ENCODE peak calls at places on chromosomes 11 and 22, in ten cellular contexts. G, P, L, K, X, Q, B, V, A and O are unnamed samples. For H3K4me1, the result is how much of the 10 kb centered on the place peaks cover.

GRCh38 chr22:20549232-20549841 is 41.9 kb downstream of the MED15 start:
- DNase-seq in K (no peak), V (no peak), A (peak), Q (peak), P (no peak), B (peak), L (no peak), G (no peak), X (no peak), O (peak)

GRCh38 chr11:8717876-8718753 is 35.5 kb downstream of the RPL27A start:
- DNase-seq in Q (no peak), P (no peak), B (peak), L (peak), A (peak), K (no peak), X (no peak), G (no peak), V (peak), O (no peak)

GRCh38 chr11:69122642-69123431 is 32.9 kb upstream of the SMIM38 start:
- DNase-seq in L (peak), K (no peak), A (peak), X (peak), G (peak), P (peak), B (peak), V (peak), Q (peak), O (peak)

GRCh38 chr22:30940655-30941362 is 27.8 kb downstream of the MORC2 start:
- DNase-seq in L (no peak), B (no peak), A (no peak), P (no peak), V (no peak), G (no peak), X (no peak), K (no peak), Q (peak), O (no peak)

GRCh38 chr11:78069465-78069864 is 5.8 kb downstream of the THRSP start:
- DNase-seq in A (no peak), L (no peak), G (no peak), K (no peak), V (no peak), Q (no peak), P (no peak), X (no peak), B (no peak), O (no peak)

GRCh38 chr22:49929553-49929979 is 11.1 kb downstream of the CRELD2 start:
- DNase-seq in B (no peak), A (peak), K (no peak), Q (peak), X (peak), G (no peak), P (peak), L (peak), V (peak), O (peak)

GRCh38 chr11:31974737-31975136 is 116.1 kb upstream of the RCN1 start:
- DNase-seq in G (no peak), L (no peak), K (no peak), B (no peak), Q (no peak), V (peak), P (no peak), X (no peak), A (no peak), O (no peak)

GRCh38 chr11:131955901-131956300 is 585.5 kb downstream of the NTM start:
- DNase-seq in V (no peak), Q (no peak), X (no peak), L (no peak), K (no peak), B (no peak), P (no peak), A (no peak), G (no peak), O (no peak)

GRCh38 chr11:84673753-84674152 is 953.4 kb downstream of the DLG2 start:
- DNase-seq in P (no peak), L (no peak), B (no peak), K (no peak), G (no peak), V (no peak), Q (no peak), A (peak), X (no peak), O (no peak)

GRCh38 chr11:111557425-111558111 is 17.0 kb downstream of the LAYN start:
- DNase-seq in L (no peak), P (no peak), X (no peak), A (no peak), Q (no peak), B (no peak), G (no peak), V (peak), K (no peak), O (no peak)

GRCh38 chr11:122893131-122893530 is 10.6 kb downstream of the JHY start:
- DNase-seq in B (no peak), X (no peak), A (peak), P (no peak), K (no peak), V (no peak), L (no peak), Q (no peak), G (no peak), O (no peak)

GRCh38 chr11:128890543-128891409 is at the start of gene KCNJ5:
- DNase-seq in A (peak), X (peak), B (no peak), L (no peak), V (peak), Q (no peak), K (no peak), G (peak), P (peak), O (no peak)

GRCh38 chr11:68683952-68684384 is 376 bp upstream of the GAL start:
- DNase-seq in V (no peak), L (no peak), A (no peak), G (no peak), K (no peak), X (no peak), Q (no peak), B (no peak), P (no peak), O (no peak)

GRCh38 chr22:44341431-44342346 is 28.9 kb upstream of the SHISAL1 start:
- DNase-seq in V (no peak), G (no peak), X (no peak), L (no peak), P (peak), Q (no peak), A (no peak), K (no peak), B (no peak), O (no peak)

GRCh38 chr11:19954899-19955298 is 205.4 kb downstream of the DBX1 start:
- DNase-seq in B (no peak), L (no peak), V (peak), Q (no peak), P (no peak), A (no peak), X (no peak), G (no peak), K (no peak), O (no peak)

GRCh38 chr22:50271519-50271970 is 1.4 kb upstream of the MAPK11 start:
- DNase-seq in Q (peak), L (peak), V (peak), K (no peak), G (no peak), A (peak), X (peak), P (peak), B (no peak), O (peak)

GRCh38 chr22:17777005-17777716 is 2.9 kb upstream of the BID start:
- DNase-seq in K (no peak), B (no peak), G (no peak), X (peak), L (peak), Q (peak), A (no peak), V (no peak), P (no peak), O (peak)

GRCh38 chr11:61695917-61696316 is 15.7 kb downstream of the DAGLA start:
- DNase-seq in V (peak), L (peak), A (peak), G (peak), Q (peak), P (peak), X (peak), B (peak), K (peak), O (peak)

GRCh38 chr11:94125408-94126120 is 3.1 kb upstream of the PANX1 start:
- DNase-seq in A (no peak), P (no peak), G (no peak), Q (no peak), V (no peak), L (no peak), X (no peak), K (no peak), B (no peak), O (no peak)

GRCh38 chr11:116384876-116385275 is 387.9 kb downstream of the BUD13 start:
- DNase-seq in L (no peak), K (no peak), G (no peak), V (no peak), X (no peak), A (no peak), P (no peak), B (no peak), Q (no peak), O (no peak)

DNA sequence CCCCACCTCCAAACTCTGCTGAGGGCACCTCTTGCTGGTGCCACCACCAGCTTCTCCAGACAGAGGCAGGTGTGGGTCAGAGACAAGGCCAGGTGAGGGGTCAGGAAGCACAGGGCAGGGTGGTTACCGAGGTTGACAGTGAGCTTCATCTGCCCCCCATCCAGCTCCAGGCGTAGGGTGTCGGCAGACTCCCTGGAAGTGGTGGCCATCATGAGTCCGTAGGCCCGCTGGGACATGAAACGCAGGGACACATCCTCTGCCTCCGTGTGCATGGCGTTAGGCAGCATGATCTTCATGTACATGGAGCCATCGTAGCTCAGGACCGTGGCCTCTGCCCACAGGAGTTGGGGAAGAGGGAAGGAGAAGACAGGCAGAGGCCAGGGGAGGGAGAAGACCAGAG is 62.8 kb downstream of the NRXN2 start:
- DNase-seq in L (no peak), K (no peak), Q (no peak), G (no peak), P (no peak), X (peak), A (no peak), V (no peak), B (no peak), O (no peak)
- H3K4me1 ChIP-seq in L (under half), K (under half), Q (under half), G (under half), P (under half), X (under half), A (under half), V (under half), B (under half), O (under half)

GRCh38 chr11:30583505-30584280 is 2.5 kb downstream of the MPPED2 start:
- DNase-seq in L (no peak), P (peak), V (no peak), Q (no peak), K (no peak), X (peak), A (no peak), G (no peak), B (peak), O (no peak)

GRCh38 chr11:30585892-30586250 is 282 bp downstream of the MPPED2 start:
- DNase-seq in P (peak), K (no peak), Q (no peak), L (no peak), G (no peak), V (no peak), A (peak), B (peak), X (peak), O (no peak)

GRCh38 chr11:30585067-30585891 is 874 bp downstream of the MPPED2 start:
- DNase-seq in P (peak), Q (no peak), X (peak), A (peak), V (no peak), K (no peak), L (no peak), G (peak), B (peak), O (peak)

GRCh38 chr11:30581646-30582045 is 4.5 kb downstream of the MPPED2 start:
- DNase-seq in B (no peak), V (no peak), K (no peak), A (no peak), Q (no peak), G (no peak), P (no peak), L (no peak), X (no peak), O (no peak)

DNA sequence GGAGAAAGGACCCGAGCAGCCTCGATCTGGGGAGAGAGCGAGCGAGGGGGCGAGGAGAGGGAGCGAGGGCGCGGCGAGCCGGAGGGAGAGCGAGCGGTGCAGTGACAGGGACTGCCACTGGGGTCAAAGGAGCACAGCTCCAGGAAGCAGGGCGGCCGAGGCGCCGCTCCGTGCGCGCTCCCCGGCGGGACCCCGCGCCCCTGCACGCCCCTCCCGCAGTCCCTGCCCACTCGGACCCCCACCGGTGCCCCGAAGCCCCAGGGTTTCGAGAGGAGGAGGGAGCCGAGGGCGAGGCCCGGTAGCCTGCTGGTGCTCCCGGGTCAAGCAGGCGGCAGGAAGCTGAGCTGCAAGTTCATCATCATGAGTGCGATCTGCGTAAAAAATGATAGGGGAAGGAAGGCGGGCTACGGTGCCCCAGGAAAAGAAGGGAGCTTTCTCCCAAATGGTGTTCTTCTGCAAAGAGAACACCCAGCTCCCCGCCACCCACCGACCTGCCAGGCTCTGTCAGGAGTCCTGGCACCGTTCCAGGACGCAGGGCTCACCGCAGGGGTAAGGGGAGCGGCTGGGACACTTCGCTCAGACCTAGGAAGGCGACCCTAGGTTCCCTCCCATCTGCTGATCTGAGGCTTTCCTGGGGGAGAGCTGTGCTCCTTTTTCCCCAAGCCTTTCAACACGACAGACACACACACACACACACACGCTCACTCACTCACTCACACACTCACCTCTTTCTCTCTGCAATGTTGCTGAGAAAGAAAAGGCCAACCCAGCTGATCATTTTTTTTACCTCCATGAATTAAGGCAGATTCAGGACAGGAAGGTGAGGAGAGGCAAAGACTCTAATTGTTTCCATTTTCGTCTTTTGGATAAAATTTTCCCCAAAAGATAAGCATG is at the start of gene MPPED2:
- DNase-seq in L (no peak), Q (no peak), X (no peak), A (peak), B (peak), V (no peak), K (no peak), G (peak), P (peak), O (peak)
- H3K4me3 ChIP-seq in L (peak), Q (peak), X (peak), A (peak), B (peak), V (no peak), K (peak), G (peak), P (peak), O (peak)

DNA sequence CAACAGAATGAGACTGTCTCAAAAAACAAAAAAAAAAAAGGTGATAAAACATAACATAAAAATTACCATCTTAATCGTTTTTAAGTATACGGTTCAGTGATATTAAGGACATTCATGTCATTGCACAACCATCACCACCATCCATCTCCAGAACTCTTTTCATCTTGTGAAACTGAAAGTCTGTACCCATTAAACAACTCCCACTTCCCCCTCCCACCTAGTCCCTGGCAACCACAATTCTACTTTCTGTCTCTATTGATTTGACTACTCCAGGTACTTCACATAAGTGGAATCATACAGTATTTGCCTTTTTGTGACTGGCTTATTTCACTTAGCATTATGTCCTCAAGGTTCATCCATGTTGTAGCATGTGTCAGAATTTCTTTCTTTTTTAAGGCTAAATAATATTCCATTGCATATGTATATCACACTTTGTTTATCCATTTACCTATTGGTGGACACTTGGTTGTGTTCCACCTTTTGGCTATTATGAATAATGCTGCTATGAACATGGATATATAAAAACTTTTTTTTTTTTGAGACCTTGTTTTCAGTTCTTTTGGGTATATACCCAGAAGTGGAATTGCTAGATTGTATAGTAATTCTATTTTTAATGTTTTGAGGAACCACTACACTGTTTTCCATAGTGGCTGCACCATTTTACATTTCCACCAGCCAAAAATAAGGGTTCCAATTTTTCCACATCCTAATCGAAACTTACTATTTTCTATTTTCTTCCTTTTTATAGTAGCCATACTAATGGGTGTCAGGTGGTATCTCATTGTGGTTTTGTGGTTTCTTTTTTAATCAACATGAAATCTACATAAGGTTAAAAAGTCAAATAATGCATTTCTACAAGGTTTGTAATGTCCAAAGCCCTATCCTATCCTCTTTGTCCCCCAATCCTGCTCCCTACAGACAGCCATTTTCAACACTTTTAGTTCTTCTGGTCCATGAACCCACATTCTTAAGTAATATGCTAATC is 23.4 kb upstream of the PIK3C2A start:
- DNase-seq in Q (no peak), V (no peak), P (no peak), L (no peak), G (no peak), K (no peak), X (no peak), A (no peak), B (no peak), O (no peak)
- TF ChIP-seq CTCF in Q (no peak), V (no peak), P (no peak), L (no peak), G (no peak), K (no peak), X (no peak), A (no peak), B (no peak), O (no peak)

GRCh38 chr11:17790453-17790852 is 55.9 kb downstream of the KCNC1 start:
- DNase-seq in X (no peak), L (no peak), V (peak), B (no peak), Q (no peak), K (no peak), P (no peak), A (no peak), G (peak), O (no peak)
- H3K4me1 ChIP-seq in X (under half), L (under half), V (under half), B (under half), Q (under half), K (under half), P (under half), A (under half), G (under half), O (under half)

GRCh38 chr11:66419825-66420224 is 1.0 kb upstream of the NPAS4 start:
- DNase-seq in P (peak), X (peak), K (no peak), L (no peak), B (no peak), G (no peak), A (no peak), V (no peak), Q (no peak), O (no peak)

GRCh38 chr11:66420671-66421476 is at the start of gene NPAS4:
- DNase-seq in G (no peak), L (no peak), B (no peak), V (no peak), A (no peak), K (no peak), X (peak), Q (no peak), P (peak), O (no peak)

GRCh38 chr11:66418168-66418985 is 2.5 kb upstream of the NPAS4 start:
- DNase-seq in V (peak), L (peak), G (peak), B (peak), Q (peak), A (peak), P (peak), K (no peak), X (no peak), O (no peak)

GRCh38 chr11:66418986-66419308 is 1.9 kb upstream of the NPAS4 start:
- DNase-seq in V (no peak), B (no peak), P (no peak), Q (no peak), A (no peak), L (no peak), K (no peak), G (no peak), X (no peak), O (no peak)

GRCh38 chr11:66421492-66422205 is 814 bp downstream of the NPAS4 start:
- DNase-seq in L (peak), A (peak), K (peak), V (peak), B (peak), Q (peak), G (peak), P (peak), X (peak), O (peak)
- H3K4me3 ChIP-seq in L (no peak), A (no peak), K (no peak), V (no peak), B (no peak), Q (no peak), G (no peak), P (peak), X (no peak), O (no peak)

DNA sequence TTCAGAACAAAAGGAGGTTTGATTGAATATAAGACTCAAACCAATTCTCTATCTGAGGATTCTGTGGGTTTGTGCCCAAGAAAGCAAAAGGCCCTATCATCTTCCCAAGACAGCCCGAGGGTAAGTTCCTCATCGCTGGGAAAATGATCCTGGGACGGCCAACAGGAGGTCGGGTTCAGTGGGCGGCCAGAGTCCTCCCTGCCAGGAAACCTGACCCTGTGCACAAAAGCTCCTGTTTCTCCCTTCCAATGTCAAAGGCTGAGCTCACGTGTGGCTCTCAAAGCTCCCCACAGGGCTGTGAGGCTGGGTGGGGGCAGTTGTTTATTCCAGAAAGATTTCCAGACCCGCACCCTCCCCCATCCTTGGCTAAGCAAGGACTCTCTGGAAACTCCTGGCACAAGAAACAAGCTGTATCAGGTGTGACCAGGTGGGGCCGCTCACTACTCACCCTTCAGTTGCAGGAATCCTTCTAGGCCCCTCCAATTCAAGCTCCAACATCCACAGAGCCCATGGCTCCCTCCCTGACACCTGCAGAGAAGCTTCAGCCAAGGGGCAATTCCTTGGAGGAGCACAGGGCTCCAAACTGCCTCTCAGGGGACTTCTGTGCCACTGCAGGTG is 131.9 kb downstream of the SHANK2 start:
- DNase-seq in B (no peak), L (no peak), P (no peak), V (peak), G (peak), K (no peak), Q (no peak), A (peak), X (no peak), O (peak)
- TF ChIP-seq CTCF in B (no peak), L (no peak), P (no peak), V (peak), G (peak), K (peak), Q (no peak), A (peak), X (peak), O (no peak)